ENCODE peak calls at places on chromosome 4, in nine cellular contexts. D is putamen, R is HCT116, B is lung, X is endodermal cell, S is ecto neural progenitor cell, V is NCI-H1417 treated with DMSO at 0.1 percent for 48 hours, K is NCI-H2029 treated with DMSO at 0.1 percent for 48 hours, M is NCI-H774. U is an unnamed sample.

GRCh38 chr4:145843651-145844050 is 95.0 kb downstream of the ZNF827 start:
- DNase-seq in S (no peak), B (no peak), D (no peak), M (no peak), X (no peak), R (no peak), K (no peak), V (no peak), U (peak)

GRCh38 chr4:95450294-95450693 is 98.5 kb downstream of the UNC5C start:
- DNase-seq in M (no peak), S (no peak), B (no peak), D (no peak), X (no peak), V (no peak), K (no peak), R (no peak), U (no peak)

GRCh38 chr4:165384608-165385007 is 5.8 kb downstream of the CPE start:
- DNase-seq in D (no peak), S (no peak), R (no peak), M (no peak), K (no peak), X (no peak), B (no peak), V (no peak), U (no peak)

GRCh38 chr4:139208404-139208945 is 31.5 kb upstream of the ELF2 start:
- DNase-seq in M (no peak), V (no peak), X (no peak), R (no peak), B (no peak), S (no peak), D (no peak), K (no peak), U (no peak)

GRCh38 chr4:118741456-118741855 is 56.3 kb downstream of the METTL14 start:
- DNase-seq in D (no peak), S (no peak), B (no peak), M (no peak), R (no peak), V (no peak), X (no peak), K (no peak), U (no peak)

GRCh38 chr4:151661873-151662272 is 98.9 kb downstream of the GATB start:
- DNase-seq in K (no peak), D (no peak), X (peak), R (no peak), B (no peak), M (no peak), V (no peak), S (no peak), U (no peak)

GRCh38 chr4:184174571-184175488 is 42.8 kb downstream of the ENPP6 start:
- DNase-seq in S (no peak), M (no peak), D (no peak), R (no peak), X (no peak), V (no peak), K (no peak), B (no peak), U (no peak)

GRCh38 chr4:159444668-159445067 is 341.8 kb downstream of the RAPGEF2 start:
- DNase-seq in D (no peak), X (no peak), S (no peak), B (no peak), M (no peak), V (no peak), R (no peak), K (no peak), U (no peak)

GRCh38 chr4:118225521-118225920 is 127.3 kb downstream of the PRSS12 start:
- DNase-seq in D (no peak), M (no peak), B (no peak), V (no peak), K (no peak), R (no peak), S (no peak), X (no peak), U (no peak)

GRCh38 chr4:86004030-86004429 is 355.8 kb downstream of the MAPK10 start:
- DNase-seq in R (no peak), K (no peak), V (no peak), B (no peak), S (no peak), D (no peak), M (no peak), X (no peak), U (no peak)

GRCh38 chr4:34644716-34645115 is 1599.6 kb downstream of the ARAP2 start:
- DNase-seq in K (no peak), M (no peak), R (no peak), V (no peak), X (no peak), S (no peak), D (no peak), B (no peak), U (no peak)

GRCh38 chr4:7186081-7186480 is 6.3 kb upstream of the SORCS2 start:
- DNase-seq in X (peak), D (no peak), V (no peak), K (no peak), M (no peak), S (peak), B (no peak), R (no peak), U (peak)

U was measured in H9.